ENCODE peak calls at places on chromosome 18, in eight cellular contexts. D, H, S, W, R, M, N and V are unnamed samples.
A peak's percentile ranks its signal among the peaks of the same experiment; 100 is the strongest.

GRCh38 chr18:22113144-22113813 is 56.1 kb upstream of the GATA6 start:
- DNase-seq in N (peak; percentile 71), M (peak; percentile 69), D (no peak), H (no peak), R (no peak), S (peak; percentile 71), W (no peak), V (peak; percentile 84)

GRCh38 chr18:35835366-35835765 is 137.1 kb upstream of the RMP24 start:
- DNase-seq in N (no peak), M (no peak), W (no peak), R (no peak), S (no peak), D (no peak), H (no peak), V (no peak)

GRCh38 chr18:56333846-56334245 is 304.5 kb downstream of the TXNL1 start:
- DNase-seq in W (no peak), S (no peak), N (no peak), H (no peak), D (no peak), R (no peak), M (no peak), V (no peak)

GRCh38 chr18:28834889-28835288 is 658.0 kb upstream of the CDH2 start:
- DNase-seq in W (peak; percentile 56), R (no peak), D (peak; percentile 79), H (no peak), M (no peak), N (no peak), S (no peak), V (no peak)

GRCh38 chr18:26304511-26304910 is 78.3 kb downstream of the TAF4B start:
- DNase-seq in R (no peak), M (no peak), N (no peak), H (no peak), S (no peak), D (no peak), W (no peak), V (no peak)

GRCh38 chr18:37420315-37420880 is 145.2 kb downstream of the CELF4 start:
- DNase-seq in H (no peak), S (no peak), R (no peak), N (no peak), M (no peak), W (no peak), D (peak; percentile 8), V (no peak)

GRCh38 chr18:3982541-3982940 is 472.6 kb downstream of the DLGAP1 start:
- DNase-seq in S (no peak), D (peak; percentile 63), M (no peak), R (no peak), W (no peak), H (no peak), N (no peak), V (no peak)

GRCh38 chr18:76958692-76959341 is 136.5 kb downstream of the ZNF236 start:
- DNase-seq in H (no peak), D (no peak), S (no peak), N (peak; percentile 62), W (peak; percentile 44), R (no peak), M (peak; percentile 71), V (no peak)

GRCh38 chr18:8998481-8999217 is 103.8 kb upstream of the NDUFV2 start:
- DNase-seq in W (peak; percentile 52), H (no peak), N (no peak), S (no peak), D (peak; percentile 73), M (no peak), R (no peak), V (no peak)

GRCh38 chr18:6413554-6414117 is 1.1 kb downstream of the L3MBTL4 start:
- DNase-seq in H (no peak), R (no peak), S (peak; percentile 24), M (peak; percentile 35), D (no peak), W (no peak), N (no peak), V (no peak)

GRCh38 chr18:51278045-51278649 is 80.7 kb upstream of the MEX3C start:
- DNase-seq in M (peak; percentile 35), D (no peak), H (no peak), R (peak; percentile 7), N (no peak), S (peak; percentile 32), W (peak; percentile 62), V (no peak)

GRCh38 chr18:79339094-79339908 is 56.4 kb upstream of the NFATC1 start:
- DNase-seq in H (no peak), R (no peak), M (no peak), N (no peak), W (no peak), S (no peak), D (no peak), V (no peak)

GRCh38 chr18:54150226-54150625 is 74.2 kb downstream of the MBD2 start:
- DNase-seq in W (no peak), D (no peak), N (peak; percentile 8), H (no peak), R (no peak), M (no peak), S (no peak), V (no peak)

GRCh38 chr18:35590935-35591334 is 9.4 kb downstream of the GALNT1 start:
- DNase-seq in R (no peak), D (peak; percentile 20), S (no peak), W (no peak), M (no peak), H (no peak), N (no peak), V (no peak)

GRCh38 chr18:814300-815084 is 2.5 kb upstream of the YES1 start:
- DNase-seq in W (no peak), N (no peak), H (no peak), M (no peak), D (no peak), R (no peak), S (no peak), V (no peak)

GRCh38 chr18:76351961-76352581 is 143.0 kb downstream of the ZNF516 start:
- DNase-seq in S (no peak), R (no peak), W (peak; percentile 91), D (peak; percentile 66), N (peak; percentile 77), H (no peak), M (no peak), V (no peak)

GRCh38 chr18:36630917-36631316 is 197.9 kb downstream of the TPGS2 start:
- DNase-seq in R (no peak), D (no peak), H (no peak), W (no peak), M (no peak), S (no peak), N (no peak), V (no peak)

GRCh38 chr18:62394001-62394763 is 69.1 kb downstream of the TNFRSF11A start:
- DNase-seq in D (no peak), S (no peak), M (no peak), R (no peak), H (no peak), N (no peak), W (no peak), V (no peak)

GRCh38 chr18:9730786-9731185 is 22.7 kb downstream of the RAB31 start:
- DNase-seq in N (no peak), R (no peak), S (no peak), W (no peak), H (no peak), M (no peak), D (no peak), V (no peak)

GRCh38 chr18:48948112-48949050 is 2.4 kb downstream of the SMAD7 start:
- DNase-seq in S (peak; percentile 64), D (peak; percentile 83), W (peak; percentile 75), H (peak; percentile 76), M (peak; percentile 77), R (peak; percentile 67), N (peak; percentile 92), V (peak; percentile 90)
- H3K4me1 ChIP-seq in S (peaks cover 55% of the 10 kb centered on the region), D (peaks cover 19% of the 10 kb centered on the region), W (peaks cover 42% of the 10 kb centered on the region), H (peaks cover 52% of the 10 kb centered on the region), M (peaks cover 55% of the 10 kb centered on the region), R (peaks cover 56% of the 10 kb centered on the region), N (peaks cover 56% of the 10 kb centered on the region), V (peaks cover 83% of the 10 kb centered on the region)

GRCh38 chr18:73758446-73758845 is 389.2 kb downstream of the FBXO15 start:
- DNase-seq in H (no peak), N (no peak), D (no peak), M (no peak), R (no peak), W (no peak), S (no peak), V (no peak)
- H3K4me3 ChIP-seq in H (no peak overlapping the region), N (no peak overlapping the region), D (no peak overlapping the region), M (no peak overlapping the region), R (no peak overlapping the region), W (no peak overlapping the region), S (no peak overlapping the region), V (no peak overlapping the region)

DNA sequence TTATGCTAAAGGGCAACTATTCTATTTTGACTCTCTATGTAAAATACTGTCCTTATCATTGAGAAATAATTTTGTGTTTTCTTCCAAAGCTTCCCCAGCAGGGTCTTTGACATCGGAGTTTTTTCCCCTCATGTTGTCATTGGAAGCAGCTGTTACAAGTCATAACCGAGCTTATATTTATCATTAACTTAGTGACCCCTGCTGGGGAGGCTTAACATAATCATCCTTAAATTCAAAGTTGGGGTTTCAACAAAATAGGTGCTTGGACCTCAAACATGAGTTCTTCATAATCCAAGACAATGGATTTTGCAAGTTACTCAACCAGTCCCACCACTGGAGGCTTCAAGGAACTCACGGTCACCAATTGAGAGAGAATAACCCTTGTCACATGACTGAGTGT is 330.9 kb downstream of the DCC start:
- DNase-seq in H (no peak), D (peak; percentile 14), W (peak; percentile 2), N (no peak), M (no peak), S (no peak), R (no peak), V (no peak)
- TF ChIP-seq CTCF in H (peak; percentile 12), D (no peak), W (no peak), N (no peak), M (no peak), S (no peak), R (no peak), V (no peak)

GRCh38 chr18:58267493-58267892 is 223.5 kb downstream of the NEDD4L start:
- DNase-seq in R (no peak), S (no peak), N (no peak), M (no peak), H (no peak), D (peak; percentile 32), W (no peak), V (no peak)

GRCh38 chr18:58270396-58270795 is 226.4 kb downstream of the NEDD4L start:
- DNase-seq in R (no peak), H (no peak), W (no peak), N (no peak), D (no peak), S (no peak), M (no peak), V (no peak)

GRCh38 chr18:58266291-58266690 is 222.3 kb downstream of the NEDD4L start:
- DNase-seq in H (no peak), N (no peak), S (no peak), W (no peak), D (no peak), M (no peak), R (no peak), V (no peak)

GRCh38 chr18:58269931-58270330 is 225.9 kb downstream of the NEDD4L start:
- DNase-seq in H (no peak), M (peak; percentile 61), N (no peak), R (no peak), S (no peak), D (peak; percentile 32), W (no peak), V (no peak)

DNA sequence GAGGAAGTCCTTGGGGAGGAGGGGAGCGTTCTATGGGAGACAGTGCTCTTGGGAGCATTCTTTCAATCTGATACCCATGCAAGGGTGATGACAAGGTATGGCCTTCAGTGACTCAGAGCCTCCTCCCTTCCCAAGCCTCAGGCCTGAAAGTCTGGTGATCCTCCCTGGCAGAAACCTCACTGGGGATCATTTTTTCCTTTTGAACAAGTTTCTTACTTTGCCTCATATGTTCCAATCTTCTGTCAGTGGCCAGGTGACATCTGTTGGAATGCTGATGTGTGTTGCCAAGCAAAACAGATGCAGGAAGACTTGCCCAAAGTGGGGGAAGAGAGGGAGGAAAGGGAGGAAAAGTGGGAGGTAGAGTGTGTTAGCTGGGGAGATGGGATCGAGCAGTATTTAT is 224.8 kb downstream of the NEDD4L start:
- DNase-seq in R (no peak), S (peak; percentile 43), H (no peak), M (no peak), N (no peak), W (peak; percentile 56), D (peak; percentile 87), V (no peak)
- H3K4me1 ChIP-seq in R (peaks cover 14% of the 10 kb centered on the region), S (peaks cover 6% of the 10 kb centered on the region), H (peaks cover 45% of the 10 kb centered on the region), M (peaks cover 33% of the 10 kb centered on the region), N (peaks cover 42% of the 10 kb centered on the region), W (peaks cover 23% of the 10 kb centered on the region), D (no peaks in the 10 kb centered on the region), V (no peaks in the 10 kb centered on the region)